ENCODE peak calls at places on chromosomes 3 and 15, in four cellular contexts. D, Y, G and O are unnamed samples.

GRCh38 chr15:34275154-34275553 is 50.3 kb downstream of the EMC4 start:
- DNase-seq in D (no peak), Y (no peak), G (no peak), O (no peak)

GRCh38 chr15:85950101-85950500 is 129.6 kb upstream of the AGBL1 start:
- DNase-seq in D (no peak), Y (no peak), G (no peak), O (no peak)

GRCh38 chr3:78737988-78738387 is 1029.8 kb downstream of the ROBO1 start:
- DNase-seq in D (no peak), Y (no peak), G (no peak), O (no peak)

GRCh38 chr3:149353581-149354184 is 20.2 kb upstream of the TM4SF18 start:
- DNase-seq in D (no peak), Y (no peak), G (no peak), O (no peak)

GRCh38 chr15:63848881-63849551 is 15.3 kb upstream of the HERC1 start:
- DNase-seq in D (no peak), Y (no peak), G (no peak), O (no peak)

GRCh38 chr15:91717811-91718210 is 135.7 kb upstream of the SLCO3A1 start:
- DNase-seq in D (no peak), Y (no peak), G (no peak), O (no peak)

GRCh38 chr15:71559616-71560015 is 250.7 kb upstream of the NR2E3 start:
- DNase-seq in D (no peak), Y (no peak), G (no peak), O (no peak)

GRCh38 chr15:73295630-73296286 is 73.0 kb downstream of the HCN4 start:
- DNase-seq in D (no peak), Y (no peak), G (no peak), O (no peak)

GRCh38 chr15:38072507-38073277 is 138.3 kb downstream of the TMCO5A start:
- DNase-seq in D (peak; percentile 56), Y (peak; percentile 84), G (peak; percentile 94), O (no peak)

GRCh38 chr3:78003090-78003489 is 963.2 kb downstream of the ROBO2 start:
- DNase-seq in D (no peak), Y (no peak), G (no peak), O (no peak)

GRCh38 chr3:37968232-37968631 is 22.4 kb upstream of the VILL start:
- DNase-seq in D (no peak), Y (no peak), G (no peak), O (no peak)

GRCh38 chr3:143329567-143330164 is 210.1 kb downstream of the CHST2 start:
- DNase-seq in D (no peak), Y (no peak), G (peak; percentile 47), O (no peak)

GRCh38 chr3:78647735-78648134 is 1120.1 kb downstream of the ROBO1 start:
- DNase-seq in D (no peak), Y (no peak), G (no peak), O (no peak)

GRCh38 chr3:45907769-45908705 is 21.7 kb downstream of the CCR9 start:
- DNase-seq in D (no peak), Y (no peak), G (no peak), O (peak; percentile 26)

GRCh38 chr3:37779289-37780152 is 82.2 kb upstream of the CTDSPL start:
- DNase-seq in D (no peak), Y (no peak), G (no peak), O (no peak)

GRCh38 chr15:38048001-38048455 is 113.6 kb downstream of the TMCO5A start:
- DNase-seq in D (no peak), Y (no peak), G (no peak), O (no peak)

GRCh38 chr3:125634346-125634964 is 39.2 kb upstream of the OSBPL11 start:
- DNase-seq in D (no peak), Y (no peak), G (no peak), O (no peak)

GRCh38 chr15:28861031-28861534 is 12.6 kb upstream of the GOLGA6L7 start:
- DNase-seq in D (no peak), Y (no peak), G (peak; percentile 71), O (no peak)

GRCh38 chr3:58090351-58090750 is 82.1 kb downstream of the FLNB start:
- DNase-seq in D (no peak), Y (no peak), G (no peak), O (no peak)

GRCh38 chr3:122356402-122356801 is 26.6 kb downstream of the MIX23 start:
- DNase-seq in D (peak; percentile 79), Y (peak; percentile 64), G (peak; percentile 51), O (no peak)

GRCh38 chr3:55544219-55544618 is 57.1 kb upstream of the WNT5A start:
- DNase-seq in D (no peak), Y (no peak), G (no peak), O (no peak)

GRCh38 chr3:105823149-105823866 is 45.5 kb downstream of the CBLB start:
- DNase-seq in D (no peak), Y (no peak), G (no peak), O (no peak)

GRCh38 chr3:10722921-10723320 is 93.1 kb upstream of the SLC6A11 start:
- DNase-seq in D (no peak), Y (no peak), G (no peak), O (no peak)

GRCh38 chr3:117962750-117963149 is 1071.9 kb downstream of the IGSF11 start:
- DNase-seq in D (no peak), Y (no peak), G (no peak), O (no peak)

GRCh38 chr3:10949197-10949596 is 43.4 kb upstream of the SLC6A1 start:
- DNase-seq in D (no peak), Y (no peak), G (peak; percentile 63), O (no peak)

DNA sequence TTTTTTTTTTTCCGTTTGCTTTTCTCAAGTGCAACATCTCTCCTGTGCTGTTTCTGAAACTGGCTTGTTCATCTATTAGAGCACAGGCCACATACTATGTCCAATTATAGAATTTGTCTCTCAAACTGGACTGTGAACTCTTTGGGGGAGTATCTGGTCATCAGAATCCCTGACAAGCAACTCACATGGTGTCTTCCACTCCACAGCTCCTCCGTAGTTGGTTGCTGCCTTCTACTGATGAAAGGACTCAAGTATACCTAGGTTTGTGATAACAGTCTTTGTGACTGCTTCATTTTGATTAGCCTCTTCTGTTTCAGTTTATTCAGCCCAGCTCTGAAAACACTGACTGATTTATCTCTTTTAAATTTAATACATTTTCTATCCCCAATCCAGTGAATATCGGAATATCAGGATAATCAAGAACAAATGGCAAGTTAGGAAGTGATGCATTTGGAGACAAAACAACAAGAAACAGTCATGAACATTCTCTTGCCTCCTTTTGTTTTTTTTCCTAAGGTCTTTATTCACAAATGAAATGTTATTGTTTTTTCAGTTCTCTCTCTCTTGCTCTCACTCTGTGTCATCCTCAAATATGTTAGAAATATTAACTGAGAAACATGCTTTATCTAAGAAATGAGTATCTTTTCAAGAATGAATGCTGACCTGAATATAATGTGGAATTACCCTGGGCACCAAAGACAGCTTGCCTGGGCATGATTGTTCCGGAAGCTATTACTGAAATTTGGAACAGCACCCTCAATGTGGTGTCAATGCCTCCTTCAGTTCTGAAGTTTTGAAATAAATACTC is 51.2 kb downstream of the RBMS3 start:
- DNase-seq in D (no peak), Y (no peak), G (no peak), O (no peak)
- H3K4me1 ChIP-seq in D (no peaks in the 10 kb centered on the region), Y (peaks cover 39% of the 10 kb centered on the region), G (peaks cover 6% of the 10 kb centered on the region), O (no peaks in the 10 kb centered on the region)

DNA sequence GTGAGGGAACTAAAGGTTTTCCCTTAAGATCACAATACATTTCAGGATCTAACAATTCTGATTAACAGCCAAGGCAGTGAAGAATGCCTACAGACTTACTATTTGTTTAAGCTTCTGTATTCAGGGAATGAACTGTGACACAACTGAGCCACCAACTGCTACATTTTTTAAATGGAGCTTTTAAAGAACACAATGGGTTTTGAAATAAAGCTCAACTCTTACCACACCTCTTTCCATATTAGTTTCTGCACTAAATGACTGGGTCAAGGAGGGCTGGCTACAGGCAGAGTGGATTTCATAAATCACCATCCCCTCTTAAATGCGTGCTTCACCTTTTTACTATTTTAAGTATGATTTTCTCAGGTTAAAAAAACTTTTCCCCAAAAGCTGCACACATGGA is 100.2 kb downstream of the TMCC1 start:
- DNase-seq in D (no peak), Y (no peak), G (no peak), O (no peak)
- H3K4me3 ChIP-seq in D (no peak overlapping the region), Y (peak overlapping the region; percentile 42), G (no peak overlapping the region), O (no peak overlapping the region)

GRCh38 chr15:68031406-68031805 is 22.7 kb upstream of the PIAS1 start:
- DNase-seq in D (no peak), Y (no peak), G (no peak), O (no peak)
- H3K4me1 ChIP-seq in D (no peaks in the 10 kb centered on the region), Y (no peaks in the 10 kb centered on the region), G (no peaks in the 10 kb centered on the region), O (no peaks in the 10 kb centered on the region)

GRCh38 chr15:65369148-65369547 is 8.7 kb downstream of the IGDCC3 start:
- DNase-seq in D (no peak), Y (peak; percentile 15), G (no peak), O (no peak)

GRCh38 chr15:65370885-65371284 is 6.9 kb downstream of the IGDCC3 start:
- DNase-seq in D (no peak), Y (peak; percentile 19), G (no peak), O (no peak)

GRCh38 chr15:65369651-65370050 is 8.2 kb downstream of the IGDCC3 start:
- DNase-seq in D (no peak), Y (peak; percentile 6), G (no peak), O (no peak)

GRCh38 chr15:65368300-65368617 is 9.5 kb downstream of the IGDCC3 start:
- DNase-seq in D (no peak), Y (peak; percentile 43), G (peak; percentile 33), O (no peak)

DNA sequence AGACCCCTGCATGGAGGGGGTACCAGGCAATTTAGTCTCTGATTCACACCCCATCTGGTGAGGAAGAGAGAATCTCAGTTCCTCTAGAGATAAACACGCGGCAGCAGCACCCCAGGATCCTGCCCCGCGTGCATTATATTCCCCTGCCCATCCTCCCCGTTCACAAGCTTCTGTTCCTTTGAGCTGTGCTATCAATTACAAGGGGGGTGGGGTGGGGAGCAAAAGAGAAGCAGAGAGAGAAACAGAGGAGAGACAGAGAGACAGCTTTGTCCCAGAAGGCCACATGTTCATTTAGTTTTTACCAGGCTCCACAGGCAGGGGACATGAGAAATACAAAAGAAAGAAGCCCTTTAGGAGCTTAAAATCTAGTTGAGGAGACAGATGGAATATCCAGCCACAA is 9.2 kb downstream of the IGDCC3 start:
- DNase-seq in D (no peak), Y (no peak), G (no peak), O (no peak)
- H3K4me3 ChIP-seq in D (no peak overlapping the region), Y (no peak overlapping the region), G (no peak overlapping the region), O (no peak overlapping the region)

GRCh38 chr3:172276103-172276502 is 172.2 kb downstream of the GHSR start:
- DNase-seq in D (no peak), Y (no peak), G (no peak), O (no peak)
- H3K4me1 ChIP-seq in D (no peaks in the 10 kb centered on the region), Y (peaks cover 21% of the 10 kb centered on the region), G (peaks cover 9% of the 10 kb centered on the region), O (no peaks in the 10 kb centered on the region)

GRCh38 chr3:9278085-9278484 is 28.6 kb upstream of the SRGAP3 start:
- DNase-seq in D (no peak), Y (no peak), G (no peak), O (no peak)

GRCh38 chr3:9278498-9278897 is 29.1 kb upstream of the SRGAP3 start:
- DNase-seq in D (no peak), Y (no peak), G (no peak), O (no peak)

GRCh38 chr3:9276761-9277370 is 27.4 kb upstream of the SRGAP3 start:
- DNase-seq in D (no peak), Y (no peak), G (no peak), O (no peak)

GRCh38 chr3:9280477-9281219 is 31.2 kb upstream of the SRGAP3 start:
- DNase-seq in D (no peak), Y (no peak), G (no peak), O (no peak)

GRCh38 chr3:9279959-9280358 is 30.5 kb upstream of the SRGAP3 start:
- DNase-seq in D (no peak), Y (no peak), G (no peak), O (no peak)
- H3K4me3 ChIP-seq in D (no peak overlapping the region), Y (no peak overlapping the region), G (no peak overlapping the region), O (no peak overlapping the region)